ENCODE peak calls at places on chromosomes 12 and 14, in nine cellular contexts. One of them, this sample, is unnamed.
A peak's percentile ranks its signal among the peaks of the same experiment; 100 is the strongest.

GRCh38 chr12:100584261-100584660 is 10.8 kb downstream of the GAS2L3 start:
- DNase-seq in ACHN: no peak
- DNase-seq in stimulated activated CD8-positive, alpha-beta memory T cell treated with anti-CD3 and anti-CD28 coated beads, Interleukin-15, amount 100 ng/mL, for 24 hours: no peak
- DNase-seq in fibroblast of the conjunctiva: no peak
- DNase-seq in cortex of kidney: no peak
- DNase-seq in stimulated activated naive CD4-positive, alpha-beta T cell treated with Interleukin-2 at 50 U/mL for 16 hours: no peak
- DNase-seq in Daoy: no peak
- DNase-seq in NCI-H1694 treated with DMSO at 0.1 percent for 48 hours: no peak
- DNase-seq in HL-60: no peak
- DNase-seq in this sample: no peak

GRCh38 chr14:33512201-33512600 is 438.7 kb downstream of the EGLN3 start:
- DNase-seq in ACHN: no peak
- DNase-seq in Daoy: peak; percentile 23
- DNase-seq in NCI-H1694 treated with DMSO at 0.1 percent for 48 hours: no peak
- DNase-seq in fibroblast of the conjunctiva: no peak
- DNase-seq in cortex of kidney: no peak
- DNase-seq in stimulated activated CD8-positive, alpha-beta memory T cell treated with anti-CD3 and anti-CD28 coated beads, Interleukin-15, amount 100 ng/mL, for 24 hours: no peak
- DNase-seq in stimulated activated naive CD4-positive, alpha-beta T cell treated with Interleukin-2 at 50 U/mL for 16 hours: no peak
- DNase-seq in HL-60: no peak
- DNase-seq in this sample: peak; percentile 73

GRCh38 chr14:104554608-104555401 is 24.8 kb upstream of the C14orf180 start:
- DNase-seq in ACHN: no peak
- DNase-seq in Daoy: no peak
- DNase-seq in stimulated activated CD8-positive, alpha-beta memory T cell treated with anti-CD3 and anti-CD28 coated beads, Interleukin-15, amount 100 ng/mL, for 24 hours: no peak
- DNase-seq in fibroblast of the conjunctiva: no peak
- DNase-seq in HL-60: no peak
- DNase-seq in NCI-H1694 treated with DMSO at 0.1 percent for 48 hours: peak; percentile 55
- DNase-seq in stimulated activated naive CD4-positive, alpha-beta T cell treated with Interleukin-2 at 50 U/mL for 16 hours: no peak
- DNase-seq in cortex of kidney: no peak
- DNase-seq in this sample: no peak

GRCh38 chr12:95014554-95014953 is 11.1 kb upstream of the NDUFA12 start:
- DNase-seq in ACHN: no peak
- DNase-seq in cortex of kidney: no peak
- DNase-seq in Daoy: no peak
- DNase-seq in HL-60: no peak
- DNase-seq in stimulated activated CD8-positive, alpha-beta memory T cell treated with anti-CD3 and anti-CD28 coated beads, Interleukin-15, amount 100 ng/mL, for 24 hours: no peak
- DNase-seq in fibroblast of the conjunctiva: no peak
- DNase-seq in NCI-H1694 treated with DMSO at 0.1 percent for 48 hours: no peak
- DNase-seq in stimulated activated naive CD4-positive, alpha-beta T cell treated with Interleukin-2 at 50 U/mL for 16 hours: no peak
- DNase-seq in this sample: no peak

GRCh38 chr12:123119808-123120207 is 31.1 kb downstream of the PITPNM2 start:
- DNase-seq in cortex of kidney: no peak
- DNase-seq in HL-60: no peak
- DNase-seq in fibroblast of the conjunctiva: no peak
- DNase-seq in stimulated activated naive CD4-positive, alpha-beta T cell treated with Interleukin-2 at 50 U/mL for 16 hours: no peak
- DNase-seq in NCI-H1694 treated with DMSO at 0.1 percent for 48 hours: no peak
- DNase-seq in ACHN: no peak
- DNase-seq in stimulated activated CD8-positive, alpha-beta memory T cell treated with anti-CD3 and anti-CD28 coated beads, Interleukin-15, amount 100 ng/mL, for 24 hours: no peak
- DNase-seq in Daoy: no peak
- DNase-seq in this sample: no peak

GRCh38 chr12:108839890-108840230 is 17.5 kb downstream of the SSH1 start:
- DNase-seq in stimulated activated CD8-positive, alpha-beta memory T cell treated with anti-CD3 and anti-CD28 coated beads, Interleukin-15, amount 100 ng/mL, for 24 hours: no peak
- DNase-seq in ACHN: no peak
- DNase-seq in HL-60: no peak
- DNase-seq in fibroblast of the conjunctiva: no peak
- DNase-seq in NCI-H1694 treated with DMSO at 0.1 percent for 48 hours: no peak
- DNase-seq in stimulated activated naive CD4-positive, alpha-beta T cell treated with Interleukin-2 at 50 U/mL for 16 hours: no peak
- DNase-seq in Daoy: no peak
- DNase-seq in cortex of kidney: no peak
- DNase-seq in this sample: no peak

GRCh38 chr12:128326419-128326818 is 59.4 kb downstream of the TMEM132C start:
- DNase-seq in ACHN: no peak
- DNase-seq in stimulated activated naive CD4-positive, alpha-beta T cell treated with Interleukin-2 at 50 U/mL for 16 hours: no peak
- DNase-seq in stimulated activated CD8-positive, alpha-beta memory T cell treated with anti-CD3 and anti-CD28 coated beads, Interleukin-15, amount 100 ng/mL, for 24 hours: no peak
- DNase-seq in Daoy: no peak
- DNase-seq in HL-60: no peak
- DNase-seq in NCI-H1694 treated with DMSO at 0.1 percent for 48 hours: no peak
- DNase-seq in fibroblast of the conjunctiva: no peak
- DNase-seq in cortex of kidney: no peak
- DNase-seq in this sample: no peak

GRCh38 chr12:102689701-102690100 is 209.3 kb upstream of the IGF1 start:
- DNase-seq in HL-60: no peak
- DNase-seq in stimulated activated CD8-positive, alpha-beta memory T cell treated with anti-CD3 and anti-CD28 coated beads, Interleukin-15, amount 100 ng/mL, for 24 hours: no peak
- DNase-seq in NCI-H1694 treated with DMSO at 0.1 percent for 48 hours: no peak
- DNase-seq in stimulated activated naive CD4-positive, alpha-beta T cell treated with Interleukin-2 at 50 U/mL for 16 hours: no peak
- DNase-seq in ACHN: no peak
- DNase-seq in fibroblast of the conjunctiva: no peak
- DNase-seq in Daoy: no peak
- DNase-seq in cortex of kidney: no peak
- DNase-seq in this sample: no peak

GRCh38 chr14:50599700-50600444 is 39.9 kb downstream of the ATL1 start:
- DNase-seq in ACHN: peak; percentile 45
- DNase-seq in NCI-H1694 treated with DMSO at 0.1 percent for 48 hours: peak; percentile 19
- DNase-seq in Daoy: peak; percentile 14
- DNase-seq in HL-60: no peak
- DNase-seq in cortex of kidney: no peak
- DNase-seq in fibroblast of the conjunctiva: peak; percentile 44
- DNase-seq in stimulated activated naive CD4-positive, alpha-beta T cell treated with Interleukin-2 at 50 U/mL for 16 hours: no peak
- DNase-seq in stimulated activated CD8-positive, alpha-beta memory T cell treated with anti-CD3 and anti-CD28 coated beads, Interleukin-15, amount 100 ng/mL, for 24 hours: no peak
- DNase-seq in this sample: peak; percentile 63

GRCh38 chr12:12946686-12947355 is 5.1 kb downstream of the GPRC5D start:
- DNase-seq in fibroblast of the conjunctiva: no peak
- DNase-seq in HL-60: no peak
- DNase-seq in cortex of kidney: no peak
- DNase-seq in stimulated activated CD8-positive, alpha-beta memory T cell treated with anti-CD3 and anti-CD28 coated beads, Interleukin-15, amount 100 ng/mL, for 24 hours: no peak
- DNase-seq in stimulated activated naive CD4-positive, alpha-beta T cell treated with Interleukin-2 at 50 U/mL for 16 hours: no peak
- DNase-seq in NCI-H1694 treated with DMSO at 0.1 percent for 48 hours: no peak
- DNase-seq in Daoy: no peak
- DNase-seq in ACHN: no peak
- DNase-seq in this sample: no peak

GRCh38 chr14:68733086-68733621 is 59.7 kb downstream of the ZFP36L1 start:
- DNase-seq in Daoy: no peak
- DNase-seq in stimulated activated CD8-positive, alpha-beta memory T cell treated with anti-CD3 and anti-CD28 coated beads, Interleukin-15, amount 100 ng/mL, for 24 hours: no peak
- DNase-seq in cortex of kidney: no peak
- DNase-seq in HL-60: peak; percentile 80
- DNase-seq in NCI-H1694 treated with DMSO at 0.1 percent for 48 hours: no peak
- DNase-seq in ACHN: no peak
- DNase-seq in stimulated activated naive CD4-positive, alpha-beta T cell treated with Interleukin-2 at 50 U/mL for 16 hours: no peak
- DNase-seq in fibroblast of the conjunctiva: no peak
- DNase-seq in this sample: no peak

GRCh38 chr12:56724660-56724988 is 475 bp downstream of the NACA start:
- DNase-seq in fibroblast of the conjunctiva: no peak
- DNase-seq in NCI-H1694 treated with DMSO at 0.1 percent for 48 hours: peak; percentile 38
- DNase-seq in stimulated activated naive CD4-positive, alpha-beta T cell treated with Interleukin-2 at 50 U/mL for 16 hours: no peak
- DNase-seq in ACHN: peak; percentile 24
- DNase-seq in stimulated activated CD8-positive, alpha-beta memory T cell treated with anti-CD3 and anti-CD28 coated beads, Interleukin-15, amount 100 ng/mL, for 24 hours: no peak
- DNase-seq in HL-60: no peak
- DNase-seq in Daoy: no peak
- DNase-seq in cortex of kidney: no peak
- DNase-seq in this sample: no peak